ENCODE peak calls at places on chromosomes 11 and 22, in seven cellular contexts. Z is cardiac fibroblast; V is foreskin keratinocyte; F is endothelial cell; L is uterus; K is GM23338; W is CD4-positive, alpha-beta T cell. I is an unnamed sample.

GRCh38 chr11:65555693-65556231 is 2.4 kb downstream of the LTBP3 start:
- DNase-seq in Z (peak; percentile 82), V (no peak), F (no peak), L (peak; percentile 63), K (no peak), W (no peak), I (peak; percentile 77)

GRCh38 chr11:70675697-70676374 is 277.5 kb downstream of the CTTN start:
- DNase-seq in Z (no peak), V (no peak), F (no peak), L (no peak), K (no peak), W (no peak), I (no peak)

GRCh38 chr22:24434472-24435322 is 7.3 kb downstream of the ADORA2A start:
- DNase-seq in Z (peak; percentile 64), V (no peak), F (no peak), L (peak; percentile 45), K (no peak), W (peak; percentile 46), I (no peak)

GRCh38 chr11:128891410-128891861 is 280 bp downstream of the KCNJ5 start:
- DNase-seq in Z (no peak), V (no peak), F (no peak), L (no peak), K (peak; percentile 40), W (no peak), I (no peak)

GRCh38 chr11:9004310-9004945 is 627 bp upstream of the NRIP3 start:
- DNase-seq in Z (no peak), V (peak; percentile 100), F (peak; percentile 22), L (peak; percentile 20), K (peak; percentile 82), W (no peak), I (peak; percentile 36)

GRCh38 chr11:70048279-70049024 is 29.7 kb upstream of the ANO1 start:
- DNase-seq in Z (no peak), V (no peak), F (peak; percentile 24), L (no peak), K (peak; percentile 72), W (no peak), I (peak; percentile 84)

GRCh38 chr11:107840120-107840479 is 18.5 kb downstream of the SLC35F2 start:
- DNase-seq in Z (no peak), V (no peak), F (no peak), L (no peak), K (no peak), W (no peak), I (no peak)

GRCh38 chr11:17077240-17077519 is 287 bp downstream of the RPS13 start:
- DNase-seq in Z (no peak), V (no peak), F (no peak), L (no peak), K (no peak), W (no peak), I (no peak)

GRCh38 chr22:44023404-44024287 is 456 bp upstream of the PARVB start:
- DNase-seq in Z (peak; percentile 44), V (no peak), F (peak; percentile 48), L (peak; percentile 27), K (peak; percentile 75), W (no peak), I (peak; percentile 66)

GRCh38 chr11:112219476-112220232 is 6.6 kb upstream of the PTS start:
- DNase-seq in Z (peak; percentile 86), V (no peak), F (peak; percentile 36), L (peak; percentile 51), K (peak; percentile 74), W (no peak), I (peak; percentile 78)

GRCh38 chr22:21829523-21829922 is 37.9 kb downstream of the MAPK1 start:
- DNase-seq in Z (no peak), V (no peak), F (no peak), L (no peak), K (no peak), W (no peak), I (no peak)

GRCh38 chr11:98365941-98366340 is 654.8 kb upstream of the CNTN5 start:
- DNase-seq in Z (no peak), V (no peak), F (no peak), L (no peak), K (no peak), W (no peak), I (no peak)

GRCh38 chr11:130721736-130722135 is 194.5 kb downstream of the SNX19 start:
- DNase-seq in Z (peak; percentile 79), V (peak; percentile 14), F (no peak), L (no peak), K (no peak), W (no peak), I (no peak)

GRCh38 chr11:73530109-73530508 is 67.8 kb downstream of the FAM168A start:
- DNase-seq in Z (no peak), V (no peak), F (peak; percentile 7), L (no peak), K (peak; percentile 82), W (no peak), I (peak; percentile 19)
- TF ChIP-seq CTCF in Z (peak; percentile 41), V (peak; percentile 52), F (peak; percentile 43), L (no peak), K (peak; percentile 75), W (no peak), I (no peak)

GRCh38 chr11:33634291-33634834 is 66.3 kb downstream of the C11orf91 start:
- DNase-seq in Z (no peak), V (peak; percentile 91), F (no peak), L (no peak), K (no peak), W (no peak), I (no peak)

GRCh38 chr11:33635161-33635560 is 65.5 kb downstream of the C11orf91 start:
- DNase-seq in Z (peak; percentile 90), V (no peak), F (no peak), L (peak; percentile 22), K (no peak), W (no peak), I (no peak)

GRCh38 chr11:33631749-33632091 is 68.9 kb downstream of the C11orf91 start:
- DNase-seq in Z (no peak), V (no peak), F (no peak), L (no peak), K (no peak), W (no peak), I (no peak)

GRCh38 chr11:33633251-33634003 is 67.2 kb downstream of the C11orf91 start:
- DNase-seq in Z (peak; percentile 49), V (peak; percentile 94), F (no peak), L (no peak), K (peak; percentile 30), W (no peak), I (peak; percentile 49)

GRCh38 chr11:33630936-33631748 is 69.5 kb downstream of the C11orf91 start:
- DNase-seq in Z (no peak), V (peak; percentile 92), F (no peak), L (no peak), K (no peak), W (no peak), I (no peak)
- TF ChIP-seq CTCF in Z (no peak), V (peak; percentile 14), F (no peak), L (no peak), K (no peak), W (no peak), I (no peak)

GRCh38 chr11:119155733-119156492 is 7.1 kb downstream of the ABCG4 start:
- DNase-seq in Z (no peak), V (no peak), F (peak; percentile 26), L (no peak), K (peak; percentile 67), W (no peak), I (peak; percentile 80)
- TF ChIP-seq CTCF in Z (no peak), V (peak; percentile 1), F (no peak), L (no peak), K (peak; percentile 63), W (no peak), I (peak; percentile 78)

GRCh38 chr11:117819096-117820040 is 5.2 kb downstream of the FXYD2 start:
- DNase-seq in Z (peak; percentile 86), V (no peak), F (peak; percentile 85), L (peak; percentile 53), K (peak; percentile 90), W (no peak), I (peak; percentile 88)
- TF ChIP-seq CTCF in Z (peak; percentile 86), V (peak; percentile 74), F (peak; percentile 21), L (peak; percentile 39), K (peak; percentile 96), W (no peak), I (peak; percentile 87)

DNA sequence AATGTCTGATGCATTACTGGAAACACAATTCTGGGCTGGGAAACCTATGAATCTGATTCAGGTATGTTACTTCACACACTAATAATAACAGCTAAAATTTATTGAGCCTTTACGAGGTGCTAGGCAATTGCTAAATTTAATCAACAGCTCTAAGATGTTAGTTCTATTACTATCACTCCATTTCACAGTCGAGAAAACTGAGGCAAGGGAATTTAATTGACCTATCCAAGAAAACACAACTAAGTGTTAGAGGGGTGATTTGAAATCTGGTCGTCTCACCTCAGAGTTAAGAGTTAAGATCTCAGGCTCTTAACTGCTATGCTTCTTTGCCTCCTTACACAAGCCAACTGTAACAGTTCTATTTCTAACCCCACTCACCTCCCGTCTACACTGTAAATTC is 8.8 kb downstream of the MAML2 start:
- DNase-seq in Z (no peak), V (no peak), F (no peak), L (no peak), K (no peak), W (no peak), I (no peak)
- TF ChIP-seq CTCF in Z (no peak), V (no peak), F (no peak), L (no peak), K (no peak), W (no peak), I (no peak)

DNA sequence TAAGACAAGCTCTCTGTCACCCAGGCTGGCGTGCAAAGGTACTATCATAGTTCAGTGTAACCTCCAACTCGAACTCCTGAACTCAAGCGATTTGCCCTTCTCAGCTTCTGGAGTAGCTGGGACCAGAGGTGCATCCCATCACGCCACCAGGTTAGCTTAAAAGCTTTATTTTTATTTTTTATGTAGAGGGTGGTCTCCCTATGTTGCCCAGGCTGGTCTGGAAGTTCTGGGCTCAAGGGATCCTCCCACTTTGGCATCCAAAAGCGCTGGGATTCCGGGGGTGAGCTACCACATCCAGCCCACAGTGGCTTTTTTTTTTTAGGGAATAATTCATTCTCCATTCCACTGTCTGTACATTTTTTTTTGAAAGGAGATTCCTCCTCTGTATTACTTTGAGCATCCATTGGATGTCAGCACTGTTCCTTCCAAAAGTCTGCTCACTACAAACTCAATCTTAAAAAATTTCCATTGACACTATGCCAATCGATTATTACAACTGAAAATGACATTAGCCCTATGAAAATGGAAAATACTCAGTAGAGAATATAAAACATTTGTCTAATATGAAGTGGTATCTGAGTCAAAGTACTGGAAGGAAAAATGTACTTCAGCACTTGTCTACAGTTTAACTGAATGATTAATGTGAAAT is 1.3 kb upstream of the LPXN start:
- DNase-seq in Z (peak; percentile 57), V (peak; percentile 16), F (no peak), L (no peak), K (no peak), W (no peak), I (no peak)
- TF ChIP-seq CTCF in Z (peak; percentile 43), V (peak; percentile 78), F (no peak), L (peak; percentile 33), K (peak; percentile 33), W (peak; percentile 28), I (peak; percentile 39)

GRCh38 chr22:39219071-39220050 is 25.4 kb downstream of the PDGFB start:
- DNase-seq in Z (no peak), V (no peak), F (no peak), L (peak; percentile 5), K (peak; percentile 59), W (no peak), I (peak; percentile 35)
- TF ChIP-seq CTCF in Z (no peak), V (no peak), F (no peak), L (no peak), K (no peak), W (no peak), I (no peak)

I was measured in Caco-2.